ENCODE peak calls at places on chromosomes 1 and 21, in four cellular contexts. C, N, U and I are unnamed samples.
A peak's percentile ranks its signal among the peaks of the same experiment; 100 is the strongest.

GRCh38 chr21:43370091-43370658 is 56.8 kb downstream of the SIK1 start:
- DNase-seq in C (no peak), N (no peak), U (no peak), I (no peak)

GRCh38 chr1:217322834-217323233 is 308.1 kb downstream of the GPATCH2 start:
- DNase-seq in C (no peak), N (no peak), U (no peak), I (no peak)

GRCh38 chr1:220999872-221000863 is 120.9 kb downstream of the HLX start:
- DNase-seq in C (peak; percentile 13), N (peak; percentile 61), U (no peak), I (no peak)

GRCh38 chr1:32215629-32216505 is 6.3 kb downstream of the TMEM234 start:
- DNase-seq in C (peak; percentile 76), N (peak; percentile 54), U (peak; percentile 66), I (peak; percentile 43)

GRCh38 chr21:30842990-30843389 is 13.4 kb upstream of the KRTAP7-1 start:
- DNase-seq in C (no peak), N (no peak), U (no peak), I (no peak)

GRCh38 chr1:53878492-53879105 is 11.0 kb downstream of the YIPF1 start:
- DNase-seq in C (no peak), N (no peak), U (no peak), I (no peak)

GRCh38 chr1:94142022-94142421 is 21.1 kb upstream of the ABCA4 start:
- DNase-seq in C (no peak), N (no peak), U (no peak), I (no peak)

GRCh38 chr1:24318238-24318987 is 744 bp upstream of the GRHL3 start:
- DNase-seq in C (no peak), N (no peak), U (no peak), I (no peak)

GRCh38 chr21:41396452-41397107 is 29.5 kb upstream of the MX1 start:
- DNase-seq in C (peak; percentile 45), N (no peak), U (peak; percentile 47), I (peak; percentile 45)

GRCh38 chr1:246669659-246670058 is 54.5 kb upstream of the SCCPDH start:
- DNase-seq in C (no peak), N (no peak), U (no peak), I (no peak)

DNA sequence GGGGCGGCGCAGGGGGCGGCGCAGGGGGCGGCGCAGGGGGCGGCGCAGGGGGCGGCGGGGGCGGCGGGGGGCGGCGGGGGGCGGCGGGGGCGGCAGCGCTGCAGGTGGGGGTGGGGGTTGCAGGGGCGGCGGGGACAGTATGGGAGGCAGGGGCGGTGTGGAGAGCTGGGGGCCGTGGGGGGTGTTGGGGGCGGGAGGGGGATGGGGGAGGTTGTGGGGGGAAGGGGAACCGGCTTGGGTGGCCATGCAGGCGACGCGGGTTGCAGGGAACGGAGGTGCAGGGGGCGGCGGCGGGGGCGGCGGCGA is 13.0 kb upstream of the SLC19A1 start:
- DNase-seq in C (no peak), N (no peak), U (no peak), I (no peak)
- H3K4me3 ChIP-seq in C (peak overlapping the region; percentile 50), N (peak overlapping the region; percentile 54), U (no peak overlapping the region), I (peak overlapping the region; percentile 42)

GRCh38 chr1:238029126-238029525 is 138.4 kb upstream of the ZP4 start:
- DNase-seq in C (no peak), N (no peak), U (no peak), I (no peak)

GRCh38 chr1:238027366-238027765 is 136.6 kb upstream of the ZP4 start:
- DNase-seq in C (no peak), N (no peak), U (no peak), I (no peak)

GRCh38 chr1:238018214-238018613 is 127.5 kb upstream of the ZP4 start:
- DNase-seq in C (no peak), N (no peak), U (no peak), I (no peak)

DNA sequence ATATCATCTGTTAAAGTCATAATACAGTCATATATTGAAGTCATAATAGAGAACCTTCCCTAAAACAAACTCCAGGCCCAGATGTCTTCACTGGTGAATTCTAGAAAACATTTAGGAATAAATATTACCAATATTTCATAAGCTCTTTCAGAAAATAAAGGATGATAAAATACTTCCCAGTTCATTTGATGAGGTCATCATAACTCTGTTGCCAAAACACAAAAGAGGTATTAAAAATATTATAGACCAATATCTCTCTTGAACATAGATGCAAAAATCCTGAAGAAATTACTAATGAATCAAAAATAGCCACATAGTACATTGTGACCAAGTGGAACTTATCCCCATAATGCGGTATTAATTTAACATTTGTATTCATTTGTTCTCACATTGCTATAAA is 132.4 kb upstream of the ZP4 start:
- DNase-seq in C (no peak), N (no peak), U (no peak), I (no peak)
- TF ChIP-seq CTCF in C (no peak), N (no peak), U (no peak), I (no peak)

GRCh38 chr21:35399002-35399401 is 349.9 kb upstream of the RUNX1 start:
- DNase-seq in C (no peak), N (no peak), U (no peak), I (no peak)

GRCh38 chr21:35396655-35397054 is 347.6 kb upstream of the RUNX1 start:
- DNase-seq in C (no peak), N (no peak), U (no peak), I (no peak)

GRCh38 chr21:35400233-35400939 is 351.3 kb upstream of the RUNX1 start:
- DNase-seq in C (peak; percentile 32), N (no peak), U (no peak), I (peak; percentile 57)

GRCh38 chr21:35399706-35400105 is 350.6 kb upstream of the RUNX1 start:
- DNase-seq in C (no peak), N (no peak), U (no peak), I (no peak)

DNA sequence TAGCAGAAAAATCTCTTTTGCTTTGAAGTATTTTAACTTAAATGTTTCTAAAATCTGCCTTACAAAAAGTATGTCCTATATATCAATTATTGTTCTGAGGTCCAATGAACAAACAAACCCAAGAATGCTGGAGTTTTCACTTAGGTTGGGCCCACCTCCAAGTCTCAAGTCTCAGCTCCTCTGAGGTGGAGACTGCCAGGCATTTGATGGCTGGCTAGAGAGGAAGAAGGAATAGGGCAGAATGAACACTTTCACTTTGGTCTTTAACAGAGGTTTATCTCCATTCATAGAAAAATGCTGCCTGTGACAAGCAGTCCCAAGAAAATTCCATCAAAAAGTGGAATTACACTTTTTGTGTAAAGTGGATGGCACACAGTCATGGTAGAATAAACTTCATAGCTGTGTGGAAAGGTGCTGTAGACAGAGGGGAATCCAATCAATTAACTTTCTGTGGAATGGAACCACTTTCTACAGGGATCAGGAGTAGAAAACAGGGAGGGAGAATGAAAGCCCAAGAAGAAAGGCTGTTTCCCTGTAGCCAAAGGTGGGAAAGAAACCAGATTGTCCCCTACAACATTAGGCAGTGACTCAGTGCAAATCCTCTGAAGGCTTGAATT is 349.4 kb upstream of the RUNX1 start:
- DNase-seq in C (no peak), N (no peak), U (peak; percentile 37), I (no peak)
- H3K4me3 ChIP-seq in C (no peak overlapping the region), N (no peak overlapping the region), U (no peak overlapping the region), I (no peak overlapping the region)

DNA sequence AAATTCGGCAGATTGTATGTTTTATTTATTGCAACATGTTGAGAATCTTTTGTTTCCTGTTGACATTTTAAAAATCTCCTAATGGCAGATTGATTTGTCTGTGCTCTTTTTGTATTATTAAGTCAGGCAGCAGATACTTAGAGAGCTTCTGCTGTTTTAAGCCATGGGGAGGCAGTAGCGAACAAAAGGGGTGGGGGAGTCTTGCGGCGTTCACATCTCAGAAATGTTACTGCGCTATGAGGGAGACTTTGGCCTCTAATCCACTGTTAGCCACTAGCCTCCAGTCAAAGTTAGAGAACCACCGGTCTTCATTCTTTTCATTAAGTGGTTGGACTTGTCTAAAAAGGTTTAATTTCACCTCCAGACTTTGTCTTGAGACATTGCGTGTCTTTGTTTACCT is 93.6 kb downstream of the DYRK1A start:
- DNase-seq in C (no peak), N (no peak), U (no peak), I (no peak)
- TF ChIP-seq CTCF in C (no peak), N (no peak), U (no peak), I (no peak)

GRCh38 chr1:163875927-163876320 is 554.2 kb downstream of the NUF2 start:
- DNase-seq in C (no peak), N (no peak), U (no peak), I (no peak)
- H3K4me3 ChIP-seq in C (no peak overlapping the region), N (no peak overlapping the region), U (no peak overlapping the region), I (no peak overlapping the region)

GRCh38 chr1:156437465-156437864 is 63.1 kb downstream of the MEF2D start:
- DNase-seq in C (no peak), N (no peak), U (no peak), I (no peak)

GRCh38 chr1:156437054-156437453 is 63.5 kb downstream of the MEF2D start:
- DNase-seq in C (no peak), N (no peak), U (no peak), I (no peak)

GRCh38 chr1:156434976-156435550 is 65.5 kb downstream of the MEF2D start:
- DNase-seq in C (no peak), N (no peak), U (no peak), I (no peak)

GRCh38 chr1:156435551-156436318 is 64.8 kb downstream of the MEF2D start:
- DNase-seq in C (no peak), N (no peak), U (no peak), I (no peak)

DNA sequence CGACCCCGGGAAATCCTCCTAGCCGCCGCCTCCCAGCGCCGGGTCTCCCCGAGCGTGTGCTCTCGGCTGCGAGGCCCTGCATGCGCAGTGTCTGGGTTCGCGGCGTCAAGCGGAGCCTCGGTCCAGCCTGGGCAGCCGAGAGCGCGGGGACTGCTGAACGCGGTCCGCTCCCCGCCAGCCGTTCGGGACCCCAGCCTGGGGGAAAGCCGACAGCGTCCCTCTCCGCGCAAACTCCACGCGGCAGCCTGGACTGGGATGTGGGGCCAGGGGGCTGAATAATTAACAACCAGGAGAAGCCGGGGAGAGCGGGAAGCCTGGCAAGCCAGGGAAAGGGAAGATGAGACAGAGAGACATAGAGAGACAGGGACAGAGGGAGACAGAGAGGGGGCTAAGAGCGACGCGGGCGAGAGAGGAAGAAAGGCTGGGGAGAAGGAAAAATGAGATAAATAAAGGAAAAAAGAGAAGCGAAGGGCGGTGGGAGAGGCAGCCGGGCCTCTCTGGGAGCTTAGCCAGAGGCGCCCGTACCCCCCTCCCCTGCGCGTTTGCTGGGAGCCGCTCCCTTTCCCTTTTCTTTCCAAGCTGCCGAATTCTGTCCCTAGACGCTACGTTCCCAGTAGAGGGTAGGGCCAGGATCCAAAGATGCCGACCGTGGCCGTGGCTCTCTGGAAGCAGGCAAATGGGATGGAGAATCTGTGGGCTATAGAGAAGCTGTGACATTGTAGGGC is 64.1 kb downstream of the MEF2D start:
- DNase-seq in C (no peak), N (no peak), U (no peak), I (no peak)
- TF ChIP-seq CTCF in C (no peak), N (no peak), U (no peak), I (no peak)

GRCh38 chr1:170665625-170666024 is 1.7 kb downstream of the PRRX1 start:
- DNase-seq in C (no peak), N (no peak), U (no peak), I (no peak)
- H3K4me3 ChIP-seq in C (no peak overlapping the region), N (peak overlapping the region; percentile 78), U (no peak overlapping the region), I (peak overlapping the region; percentile 45)